ENCODE peak calls at places on chromosomes 5 and 9, in four cellular contexts. S, H, J and A are unnamed samples.
A peak's percentile ranks its signal among the peaks of the same experiment; 100 is the strongest.

GRCh38 chr5:176692835-176693476 is 45.7 kb downstream of the TSPAN17 start:
- DNase-seq in H (no peak), J (no peak), S (no peak), A (no peak)

GRCh38 chr5:181204561-181205401 is at the start of gene TRIM7:
- DNase-seq in H (no peak), J (peak; percentile 75), S (no peak), A (no peak)

GRCh38 chr5:134620634-134621033 is 12.0 kb downstream of the SAR1B start:
- DNase-seq in J (no peak), S (no peak), H (no peak), A (no peak)

GRCh38 chr5:82975396-82975795 is 101.8 kb downstream of the TMEM167A start:
- DNase-seq in S (peak; percentile 18), H (no peak), J (no peak), A (no peak)

GRCh38 chr5:31664566-31664965 is 25.6 kb downstream of the PDZD2 start:
- DNase-seq in H (no peak), J (no peak), S (peak; percentile 6), A (no peak)

GRCh38 chr9:112404367-112404979 is 24.6 kb downstream of the HSDL2 start:
- DNase-seq in J (no peak), S (no peak), H (no peak), A (no peak)

GRCh38 chr5:39092581-39093350 is 18.6 kb upstream of the RICTOR start:
- DNase-seq in J (no peak), S (no peak), H (no peak), A (no peak)

GRCh38 chr9:32426278-32426939 is 42.0 kb downstream of the ACO1 start:
- DNase-seq in H (no peak), S (peak; percentile 30), J (peak; percentile 85), A (no peak)

GRCh38 chr9:101650096-101650495 is 55.3 kb upstream of the PPP3R2 start:
- DNase-seq in S (no peak), J (no peak), H (no peak), A (no peak)

GRCh38 chr9:137457406-137458193 is 1.5 kb downstream of the NSMF start:
- DNase-seq in J (peak; percentile 71), S (no peak), H (no peak), A (peak; percentile 17)

GRCh38 chr9:136775191-136775590 is 10.9 kb upstream of the LCN15 start:
- DNase-seq in J (no peak), H (no peak), S (no peak), A (no peak)

GRCh38 chr5:17396247-17396646 is 101.8 kb upstream of the TAF11L2 start:
- DNase-seq in H (no peak), S (no peak), J (no peak), A (no peak)

GRCh38 chr5:135642934-135643333 is 64.1 kb upstream of the CXCL14 start:
- DNase-seq in J (no peak), S (no peak), H (no peak), A (no peak)

GRCh38 chr9:99489043-99489378 is 266.9 kb downstream of the SEC61B start:
- DNase-seq in J (no peak), S (no peak), H (no peak), A (no peak)

GRCh38 chr5:16980983-16981382 is 44.9 kb upstream of the MYO10 start:
- DNase-seq in H (no peak), J (no peak), S (no peak), A (no peak)

GRCh38 chr9:112764344-112764743 is 13.8 kb downstream of the SNX30 start:
- DNase-seq in J (no peak), S (no peak), H (no peak), A (no peak)

GRCh38 chr5:158289967-158290366 is 431.0 kb upstream of the CLINT1 start:
- DNase-seq in H (no peak), S (no peak), J (no peak), A (no peak)

GRCh38 chr5:95446009-95446408 is 54.8 kb downstream of the FAM81B start:
- DNase-seq in S (no peak), J (no peak), H (no peak), A (no peak)

GRCh38 chr9:26579047-26579446 is 313.6 kb downstream of the CAAP1 start:
- DNase-seq in J (no peak), H (no peak), S (no peak), A (no peak)

GRCh38 chr5:55966284-55966683 is 28.5 kb downstream of the IL6ST start:
- DNase-seq in H (no peak), S (no peak), J (no peak), A (no peak)

GRCh38 chr9:115590016-115590415 is 472.1 kb upstream of the TNC start:
- DNase-seq in J (no peak), H (peak; percentile 9), S (no peak), A (peak; percentile 31)

GRCh38 chr9:91328186-91328585 is 33.5 kb downstream of the AUH start:
- DNase-seq in H (no peak), S (no peak), J (no peak), A (no peak)

GRCh38 chr5:56610093-56610698 is 205.2 kb upstream of the MAP3K1 start:
- DNase-seq in J (no peak), H (no peak), S (no peak), A (no peak)

GRCh38 chr9:116791314-116791713 is 104.2 kb downstream of the TRIM32 start:
- DNase-seq in S (no peak), J (no peak), H (no peak), A (no peak)

GRCh38 chr9:75239176-75239575 is 150.9 kb downstream of the OSTF1 start:
- DNase-seq in J (peak; percentile 22), H (no peak), S (no peak), A (no peak)

GRCh38 chr9:97803167-97804058 is 49.6 kb upstream of the FOXE1 start:
- DNase-seq in S (no peak), H (peak; percentile 5), J (peak; percentile 85), A (peak; percentile 53)
- TF ChIP-seq CTCF in S (no peak), H (no peak), J (peak; percentile 20), A (no peak)

DNA sequence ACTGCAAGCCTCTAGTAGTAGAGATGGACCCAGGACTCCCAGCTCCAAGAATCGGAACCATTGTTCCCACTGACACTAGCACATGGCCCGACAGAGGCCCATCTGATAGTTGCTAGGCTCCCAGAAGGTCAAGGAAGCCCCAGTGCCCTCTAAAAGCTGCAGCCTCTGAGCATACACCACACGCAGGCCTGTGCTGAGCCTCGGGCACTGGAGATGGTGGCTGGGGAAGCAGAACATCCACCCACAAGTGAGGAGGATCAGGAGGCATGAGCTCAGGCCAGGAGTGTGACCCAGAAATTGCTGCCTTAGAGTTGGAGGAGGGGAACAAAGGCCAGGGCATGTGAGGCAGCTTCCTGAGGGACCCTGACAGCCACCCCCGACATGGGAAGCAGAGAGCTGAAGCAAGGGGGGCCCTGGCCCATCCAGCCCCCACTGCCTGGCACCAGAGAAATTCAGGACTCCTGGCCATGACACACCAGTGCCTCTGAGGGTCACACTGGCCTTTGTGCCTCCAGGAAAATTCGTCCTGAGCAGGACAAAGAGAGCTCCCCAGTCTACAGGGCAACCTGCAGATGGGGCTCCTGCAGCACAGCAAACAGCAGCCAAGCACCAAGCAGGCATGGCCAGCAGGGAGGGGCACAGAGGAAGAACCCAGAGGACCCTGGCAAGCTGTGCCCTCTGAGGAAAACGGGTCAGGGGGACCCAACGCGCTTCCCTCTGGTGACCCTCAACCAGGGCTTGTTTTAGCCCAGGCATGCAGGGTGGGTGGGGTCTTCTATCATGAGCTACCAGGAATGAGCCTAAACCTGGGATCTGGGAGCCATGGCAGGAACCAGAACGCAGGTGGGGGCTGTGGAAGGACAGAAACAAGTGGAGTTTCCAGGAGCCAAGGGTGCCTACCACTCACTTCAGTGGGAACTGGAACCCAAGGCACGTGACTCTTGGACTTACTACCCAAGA is 21.2 kb downstream of the IPPK start:
- DNase-seq in S (no peak), H (no peak), J (no peak), A (peak; percentile 13)
- H3K36me3 ChIP-seq in S (peaks cover 65% of the 10 kb centered on the region), H (no peaks in the 10 kb centered on the region), J (no peaks in the 10 kb centered on the region), A (no peaks in the 10 kb centered on the region)

GRCh38 chr5:91306497-91306896 is 76.6 kb downstream of the ARRDC3 start:
- DNase-seq in J (no peak), S (no peak), H (peak; percentile 47), A (no peak)

GRCh38 chr5:91312698-91313097 is 70.4 kb downstream of the ARRDC3 start:
- DNase-seq in J (no peak), H (no peak), S (no peak), A (no peak)

GRCh38 chr5:91311168-91311696 is 71.9 kb downstream of the ARRDC3 start:
- DNase-seq in J (no peak), H (no peak), S (peak; percentile 48), A (no peak)

GRCh38 chr5:91307023-91307422 is 76.1 kb downstream of the ARRDC3 start:
- DNase-seq in H (no peak), S (no peak), J (no peak), A (peak; percentile 69)

DNA sequence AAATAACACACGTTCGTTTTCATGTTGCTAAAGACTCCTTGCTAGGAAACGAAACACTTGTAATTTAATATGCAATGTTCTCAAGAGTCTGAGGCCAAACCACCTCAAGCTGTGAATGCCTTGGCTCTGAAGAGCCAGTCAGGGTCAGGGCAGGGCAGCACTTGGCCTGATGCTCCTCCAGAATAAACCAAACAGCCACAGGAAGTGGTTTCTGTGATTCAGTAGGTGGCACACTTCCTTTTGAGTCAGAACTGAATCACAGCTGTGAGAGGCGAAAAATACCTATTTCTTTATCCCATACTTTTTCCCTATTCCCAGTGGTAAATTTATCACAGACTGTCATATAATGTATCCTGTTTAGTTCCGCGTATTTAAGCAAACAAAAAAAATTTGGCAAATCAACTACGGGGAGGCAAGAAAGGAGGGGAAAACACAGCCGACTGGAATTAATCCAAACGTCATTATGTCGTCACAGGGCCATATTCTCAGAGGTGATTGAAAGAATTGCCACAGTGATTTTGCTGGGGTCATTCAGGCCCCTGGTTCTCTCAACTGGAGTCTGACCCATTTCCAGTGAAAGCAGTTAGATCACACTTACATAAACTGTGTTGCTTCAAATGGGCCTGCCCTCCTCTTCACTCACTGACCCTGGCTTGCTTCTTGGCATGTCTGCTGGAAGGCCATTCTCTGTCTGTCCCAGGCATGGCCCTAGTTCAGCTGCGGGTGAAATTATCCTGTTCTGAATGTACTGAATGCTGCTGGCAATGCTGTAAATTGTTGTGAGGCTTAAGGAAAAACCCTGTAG is 71.2 kb downstream of the ARRDC3 start:
- DNase-seq in H (peak; percentile 88), S (peak; percentile 83), J (peak; percentile 47), A (peak; percentile 68)
- TF ChIP-seq CTCF in H (no peak), S (peak; percentile 33), J (no peak), A (no peak)

GRCh38 chr9:36625006-36625600 is 52.4 kb downstream of the MELK start:
- DNase-seq in H (no peak), J (peak; percentile 23), S (no peak), A (peak; percentile 23)

DNA sequence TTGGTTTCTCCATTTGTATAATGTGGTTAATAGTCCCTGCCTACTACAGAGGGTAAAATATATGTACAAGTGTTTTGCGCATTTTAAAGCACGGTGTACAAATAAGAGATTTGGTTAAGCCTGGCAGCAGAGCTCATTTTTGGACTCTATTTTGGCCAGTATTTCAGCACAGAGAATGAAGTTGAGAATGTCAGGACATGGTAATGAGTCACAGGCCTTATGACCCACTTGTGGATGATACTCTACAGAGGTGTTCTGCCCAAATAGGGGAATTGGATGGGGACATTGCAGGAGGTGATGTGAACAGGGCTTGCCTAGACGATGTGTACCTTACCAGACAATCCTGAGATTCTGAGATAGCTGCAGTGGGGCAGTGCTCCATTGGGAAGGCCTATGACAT is 50.6 kb downstream of the MELK start:
- DNase-seq in S (no peak), H (no peak), J (no peak), A (no peak)
- H3K36me3 ChIP-seq in S (peaks cover 72% of the 10 kb centered on the region), H (no peaks in the 10 kb centered on the region), J (no peaks in the 10 kb centered on the region), A (no peaks in the 10 kb centered on the region)